ENCODE peak calls at places on chromosomes 5 and 9, in seven cellular contexts. Z, O, R, T, W, Q and F are unnamed samples.

GRCh38 chr9:89432986-89433530 is 64.9 kb downstream of the SEMA4D start:
- DNase-seq in R (no peak), Q (no peak), O (no peak), T (no peak), W (no peak), Z (no peak), F (no peak)

GRCh38 chr5:10671041-10672008 is 89.7 kb downstream of the DAP start:
- DNase-seq in O (no peak), Q (no peak), Z (no peak), T (no peak), R (no peak), W (no peak), F (no peak)

GRCh38 chr5:138594305-138595058 is 19.3 kb upstream of the HSPA9 start:
- DNase-seq in Z (no peak), W (no peak), T (no peak), O (no peak), Q (no peak), R (no peak), F (no peak)

GRCh38 chr9:7561527-7561926 is 238.1 kb downstream of the DMAC1 start:
- DNase-seq in Q (no peak), T (no peak), R (no peak), O (no peak), Z (no peak), W (no peak), F (no peak)

GRCh38 chr9:106438928-106439327 is 424.0 kb upstream of the ZNF462 start:
- DNase-seq in W (no peak), O (no peak), Z (no peak), Q (no peak), T (no peak), R (no peak), F (no peak)

GRCh38 chr9:31140316-31140715 is 1244.1 kb upstream of the ACO1 start:
- DNase-seq in Z (no peak), T (no peak), Q (no peak), R (no peak), W (no peak), O (no peak), F (peak)

GRCh38 chr9:124392254-124392653 is 23.0 kb downstream of the PSMB7 start:
- DNase-seq in Q (no peak), W (no peak), T (no peak), Z (peak), O (no peak), R (no peak), F (no peak)

GRCh38 chr5:178564386-178564785 is 25.8 kb downstream of the COL23A1 start:
- DNase-seq in T (no peak), W (no peak), Q (no peak), R (no peak), O (no peak), Z (no peak), F (no peak)

GRCh38 chr5:58235279-58235678 is 224.6 kb downstream of the PLK2 start:
- DNase-seq in T (no peak), Q (no peak), R (no peak), W (no peak), O (no peak), Z (no peak), F (peak)

GRCh38 chr9:95382433-95382832 is 64.9 kb upstream of the FANCC start:
- DNase-seq in O (no peak), W (no peak), Q (no peak), Z (no peak), R (no peak), T (no peak), F (no peak)

GRCh38 chr9:34403554-34404380 is 27.1 kb upstream of the MYORG start:
- DNase-seq in T (peak), R (peak), W (peak), Z (peak), Q (peak), O (peak), F (peak)

GRCh38 chr5:127412698-127413097 is 104.7 kb upstream of the PRRC1 start:
- DNase-seq in R (no peak), W (no peak), O (no peak), Q (no peak), T (no peak), Z (no peak), F (no peak)

GRCh38 chr5:158593925-158594324 is 505.8 kb downstream of the EBF1 start:
- DNase-seq in O (no peak), T (no peak), W (no peak), R (no peak), Q (no peak), Z (no peak), F (no peak)

GRCh38 chr9:95504053-95504963 is 12.5 kb downstream of the PTCH1 start:
- DNase-seq in Z (no peak), O (no peak), T (no peak), Q (no peak), R (peak), W (peak), F (peak)

GRCh38 chr5:131318455-131318854 is 54.6 kb downstream of the CDC42SE2 start:
- DNase-seq in T (no peak), R (no peak), W (no peak), O (no peak), Q (no peak), Z (no peak), F (no peak)

GRCh38 chr5:107272954-107273353 is 397.8 kb downstream of the EFNA5 start:
- DNase-seq in T (no peak), O (no peak), Q (no peak), W (no peak), Z (no peak), R (no peak), F (peak)

GRCh38 chr9:21155501-21155900 is 11.0 kb downstream of the IFNA21 start:
- DNase-seq in R (no peak), Z (no peak), W (no peak), Q (no peak), T (no peak), O (no peak), F (peak)

GRCh38 chr5:54009357-54009756 is 301.0 kb downstream of the ARL15 start:
- DNase-seq in Z (no peak), T (no peak), W (no peak), Q (no peak), O (no peak), R (no peak), F (no peak)

GRCh38 chr9:79623799-79624721 is 52.3 kb downstream of the TLE4 start:
- DNase-seq in O (peak), R (no peak), Z (peak), Q (peak), T (peak), W (no peak), F (no peak)

GRCh38 chr5:142063878-142064331 is 44.7 kb upstream of the NDFIP1 start:
- DNase-seq in R (peak), Z (peak), O (peak), W (peak), Q (peak), T (no peak), F (peak)

GRCh38 chr5:172453206-172453985 is 929 bp downstream of the SH3PXD2B start:
- DNase-seq in Q (peak), Z (peak), W (no peak), T (no peak), R (peak), O (no peak), F (peak)

GRCh38 chr9:112241491-112241890 is 66.4 kb upstream of the SUSD1 start:
- DNase-seq in Z (no peak), O (no peak), W (no peak), R (no peak), T (no peak), Q (no peak), F (peak)

GRCh38 chr5:3393122-3393963 is 202.3 kb upstream of the IRX1 start:
- DNase-seq in Z (no peak), R (no peak), Q (no peak), T (no peak), W (no peak), O (no peak), F (no peak)

GRCh38 chr9:3419892-3420291 is 105.9 kb downstream of the RFX3 start:
- DNase-seq in R (no peak), O (no peak), W (no peak), Z (no peak), T (no peak), Q (peak), F (no peak)